ENCODE peak calls at places on chromosomes 11 and 22, in eight cellular contexts. S is adipocyte; F is naive thymus-derived CD4-positive, alpha-beta T cell; C is adrenal gland; M is HCT116; P is IMR-90; Q is neural progenitor cell; I is esophagus muscularis mucosa. A is an unnamed sample.

GRCh38 chr22:19805821-19806212 is 45.2 kb downstream of the TBX1 start:
- DNase-seq in S (no peak), F (no peak), C (peak; percentile 5), M (no peak), P (no peak), Q (no peak), I (no peak), A (no peak)

GRCh38 chr11:71342951-71343827 is 90.8 kb upstream of the SHANK2 start:
- DNase-seq in S (peak; percentile 32), F (no peak), C (peak; percentile 89), M (peak; percentile 40), P (peak; percentile 15), Q (peak; percentile 72), I (no peak), A (peak; percentile 55)

GRCh38 chr11:124315052-124315451 is 1.3 kb upstream of the OR8D1 start:
- DNase-seq in S (peak; percentile 4), F (no peak), C (no peak), M (no peak), P (peak; percentile 80), Q (no peak), I (no peak), A (no peak)

GRCh38 chr11:134003792-134004405 is 47.1 kb upstream of the IGSF9B start:
- DNase-seq in S (peak; percentile 2), F (no peak), C (no peak), M (no peak), P (no peak), Q (no peak), I (no peak), A (no peak)

GRCh38 chr22:19872779-19873137 is 18.1 kb upstream of the GNB1L start:
- DNase-seq in S (no peak), F (no peak), C (peak; percentile 13), M (no peak), P (no peak), Q (no peak), I (no peak), A (peak; percentile 55)

GRCh38 chr11:69617220-69617619 is 23.7 kb upstream of the CCND1 start:
- DNase-seq in S (no peak), F (no peak), C (no peak), M (no peak), P (no peak), Q (no peak), I (no peak), A (no peak)

GRCh38 chr11:61709572-61709971 is 29.4 kb downstream of the DAGLA start:
- DNase-seq in S (no peak), F (no peak), C (no peak), M (no peak), P (no peak), Q (no peak), I (no peak), A (no peak)

GRCh38 chr11:108302121-108302785 is 79.4 kb downstream of the ATM start:
- DNase-seq in S (peak; percentile 77), F (no peak), C (no peak), M (no peak), P (peak; percentile 52), Q (no peak), I (no peak), A (no peak)

GRCh38 chr11:115193931-115194797 is 310.1 kb downstream of the CADM1 start:
- DNase-seq in S (no peak), F (no peak), C (no peak), M (no peak), P (no peak), Q (no peak), I (no peak), A (no peak)

GRCh38 chr22:47822459-47822858 is 1060.0 kb downstream of the TBC1D22A start:
- DNase-seq in S (no peak), F (no peak), C (no peak), M (no peak), P (no peak), Q (no peak), I (no peak), A (no peak)

GRCh38 chr11:96162816-96163499 is 180.0 kb downstream of the MAML2 start:
- DNase-seq in S (peak; percentile 94), F (no peak), C (peak; percentile 31), M (no peak), P (peak; percentile 95), Q (no peak), I (no peak), A (no peak)

GRCh38 chr22:43883012-43883661 is 8.7 kb downstream of the PNPLA5 start:
- DNase-seq in S (peak; percentile 78), F (peak; percentile 25), C (peak; percentile 34), M (peak; percentile 81), P (peak; percentile 81), Q (peak; percentile 90), I (no peak), A (peak; percentile 50)

GRCh38 chr22:32327596-32328171 is 30.0 kb upstream of the RFPL3 start:
- DNase-seq in S (no peak), F (no peak), C (no peak), M (no peak), P (no peak), Q (no peak), I (no peak), A (no peak)

GRCh38 chr22:36940676-36941075 is 27.2 kb downstream of the CSF2RB start:
- DNase-seq in S (no peak), F (no peak), C (no peak), M (no peak), P (no peak), Q (no peak), I (no peak), A (no peak)

GRCh38 chr11:34502949-34503348 is 10.6 kb downstream of the ELF5 start:
- DNase-seq in S (no peak), F (no peak), C (no peak), M (no peak), P (peak; percentile 6), Q (no peak), I (no peak), A (no peak)
- H3K4me1 ChIP-seq in S (peaks cover 17% of the 10 kb centered on the region), F (no peaks in the 10 kb centered on the region), C (no peaks in the 10 kb centered on the region), M (peaks cover 23% of the 10 kb centered on the region), P (peaks cover 14% of the 10 kb centered on the region), Q (peaks cover 15% of the 10 kb centered on the region), I (no peaks in the 10 kb centered on the region), A (no peaks in the 10 kb centered on the region)

GRCh38 chr11:74870485-74870884 is 78.4 kb downstream of the XRRA1 start:
- DNase-seq in S (peak; percentile 15), F (no peak), C (no peak), M (peak; percentile 10), P (peak; percentile 66), Q (peak; percentile 56), I (no peak), A (no peak)
- H3K9me3 ChIP-seq in S (peaks cover 81% of the 10 kb centered on the region), F (peaks cover 8% of the 10 kb centered on the region), C (no peaks in the 10 kb centered on the region), M (peaks cover 30% of the 10 kb centered on the region), P (peaks cover 43% of the 10 kb centered on the region), Q (peaks cover 37% of the 10 kb centered on the region), I (peaks cover 12% of the 10 kb centered on the region), A (peaks cover 18% of the 10 kb centered on the region)

GRCh38 chr11:63903884-63904283 is 13.1 kb downstream of the RCOR2 start:
- DNase-seq in S (no peak), F (no peak), C (no peak), M (no peak), P (no peak), Q (peak; percentile 28), I (no peak), A (no peak)

GRCh38 chr11:63906585-63906984 is 10.4 kb downstream of the RCOR2 start:
- DNase-seq in S (peak; percentile 38), F (peak; percentile 65), C (no peak), M (no peak), P (peak; percentile 13), Q (peak; percentile 52), I (no peak), A (no peak)

GRCh38 chr11:63905179-63905578 is 11.8 kb downstream of the RCOR2 start:
- DNase-seq in S (no peak), F (no peak), C (no peak), M (no peak), P (peak; percentile 19), Q (no peak), I (no peak), A (no peak)

GRCh38 chr11:63906087-63906486 is 10.9 kb downstream of the RCOR2 start:
- DNase-seq in S (no peak), F (no peak), C (no peak), M (no peak), P (no peak), Q (no peak), I (no peak), A (no peak)

DNA sequence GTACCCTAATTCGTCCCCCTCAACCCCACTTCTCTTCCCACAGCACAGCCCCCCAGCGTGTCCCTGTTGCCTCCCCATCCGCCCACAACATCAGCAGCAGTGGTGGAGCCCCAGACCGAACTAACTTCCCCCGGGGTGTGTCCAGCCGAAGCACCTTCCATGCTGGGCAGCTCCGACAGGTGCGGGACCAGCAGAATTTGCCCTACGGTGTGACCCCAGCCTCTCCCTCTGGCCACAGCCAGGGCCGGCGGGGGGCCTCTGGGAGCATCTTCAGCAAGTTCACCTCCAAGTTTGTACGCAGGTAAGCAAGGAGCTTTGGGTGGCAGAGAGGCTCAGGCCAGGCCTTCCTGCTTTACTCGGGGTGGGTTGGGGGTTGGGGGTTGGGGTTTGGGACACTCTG is 12.2 kb downstream of the RCOR2 start:
- DNase-seq in S (no peak), F (no peak), C (no peak), M (no peak), P (no peak), Q (no peak), I (no peak), A (no peak)
- H3K36me3 ChIP-seq in S (peaks cover 76% of the 10 kb centered on the region), F (peaks cover 94% of the 10 kb centered on the region), C (no peaks in the 10 kb centered on the region), M (peaks cover 25% of the 10 kb centered on the region), P (peaks cover 77% of the 10 kb centered on the region), Q (no peaks in the 10 kb centered on the region), I (peaks cover 97% of the 10 kb centered on the region), A (peaks cover 52% of the 10 kb centered on the region)

GRCh38 chr11:121543981-121544380 is 91.2 kb upstream of the SORL1-AS1 start:
- DNase-seq in S (no peak), F (no peak), C (no peak), M (no peak), P (no peak), Q (no peak), I (no peak), A (no peak)
- H3K4me1 ChIP-seq in S (no peaks in the 10 kb centered on the region), F (peaks cover 10% of the 10 kb centered on the region), C (no peaks in the 10 kb centered on the region), M (no peaks in the 10 kb centered on the region), P (no peaks in the 10 kb centered on the region), Q (no peaks in the 10 kb centered on the region), I (no peaks in the 10 kb centered on the region), A (no peaks in the 10 kb centered on the region)

GRCh38 chr11:122516686-122517085 is 138.8 kb upstream of the UBASH3B start:
- DNase-seq in S (peak; percentile 16), F (no peak), C (no peak), M (no peak), P (no peak), Q (no peak), I (no peak), A (no peak)

GRCh38 chr11:122509091-122509490 is 146.4 kb upstream of the UBASH3B start:
- DNase-seq in S (no peak), F (no peak), C (no peak), M (no peak), P (no peak), Q (no peak), I (no peak), A (no peak)

GRCh38 chr11:122517403-122518379 is 137.8 kb upstream of the UBASH3B start:
- DNase-seq in S (peak; percentile 51), F (no peak), C (no peak), M (no peak), P (no peak), Q (no peak), I (no peak), A (no peak)

GRCh38 chr11:122509899-122510298 is 145.6 kb upstream of the UBASH3B start:
- DNase-seq in S (no peak), F (no peak), C (no peak), M (no peak), P (no peak), Q (no peak), I (no peak), A (no peak)

GRCh38 chr11:122512688-122513087 is 142.8 kb upstream of the UBASH3B start:
- DNase-seq in S (no peak), F (no peak), C (no peak), M (no peak), P (no peak), Q (peak; percentile 20), I (no peak), A (no peak)
- H3K9me3 ChIP-seq in S (no peaks in the 10 kb centered on the region), F (no peaks in the 10 kb centered on the region), C (no peaks in the 10 kb centered on the region), M (no peaks in the 10 kb centered on the region), P (no peaks in the 10 kb centered on the region), Q (no peaks in the 10 kb centered on the region), I (no peaks in the 10 kb centered on the region), A (no peaks in the 10 kb centered on the region)

A was measured in colonic mucosa.